ENCODE peak calls at places on chromosomes 6 and 20, in ten cellular contexts. J is stomach; O is ascending aorta; A is H1; W is CD8-positive, alpha-beta T cell; K is HepG2; M is IMR-90; L is CD4-positive, alpha-beta memory T cell; Z is A549; B is HAP-1. U is an unnamed sample. For H3K9me3 and H3K4me1, the result is how much of the 10 kb centered on the place peaks cover.

GRCh38 chr20:46562373-46563169 is 12.1 kb upstream of the OCSTAMP start:
- DNase-seq in J (peak), O (no peak), A (peak), W (peak), K (peak), M (peak), L (peak), Z (peak), B (peak), U (peak)

GRCh38 chr20:38555395-38555794 is 25.6 kb upstream of the ADIG start:
- DNase-seq in J (no peak), O (no peak), A (no peak), W (no peak), K (no peak), M (no peak), L (no peak), Z (no peak), B (no peak), U (no peak)

GRCh38 chr20:33858666-33859065 is 47.5 kb downstream of the CHMP4B start:
- DNase-seq in J (no peak), O (no peak), A (no peak), W (peak), K (no peak), M (no peak), L (no peak), Z (no peak), B (no peak), U (no peak)

GRCh38 chr20:20259534-20259933 is 108.4 kb upstream of the INSM1 start:
- DNase-seq in J (no peak), O (no peak), A (no peak), W (no peak), K (no peak), M (no peak), L (no peak), Z (no peak), B (no peak), U (no peak)

GRCh38 chr6:28866342-28867077 is 57.3 kb downstream of the TRIM27 start:
- DNase-seq in J (peak), O (peak), A (peak), W (peak), K (peak), M (peak), L (no peak), Z (peak), B (peak), U (peak)

GRCh38 chr20:16501236-16501635 is 72.0 kb downstream of the KIF16B start:
- DNase-seq in J (no peak), O (no peak), A (no peak), W (no peak), K (no peak), M (no peak), L (no peak), Z (no peak), B (no peak), U (no peak)

GRCh38 chr6:20933057-20933792 is 399.0 kb downstream of the CDKAL1 start:
- DNase-seq in J (no peak), O (no peak), A (no peak), W (no peak), K (peak), M (no peak), L (no peak), Z (peak), B (no peak), U (no peak)

GRCh38 chr20:20549699-20550098 is 162.7 kb downstream of the RALGAPA2 start:
- DNase-seq in J (no peak), O (no peak), A (no peak), W (no peak), K (peak), M (peak), L (no peak), Z (peak), B (no peak), U (peak)

GRCh38 chr20:17142666-17143065 is 84.2 kb upstream of the PCSK2 start:
- DNase-seq in J (no peak), O (no peak), A (no peak), W (no peak), K (peak), M (no peak), L (no peak), Z (no peak), B (no peak), U (no peak)

GRCh38 chr6:138856654-138857053 is 60.8 kb downstream of the ECT2L start:
- DNase-seq in J (no peak), O (no peak), A (no peak), W (no peak), K (no peak), M (no peak), L (no peak), Z (no peak), B (no peak), U (no peak)

GRCh38 chr20:57025261-57025660 is 241.2 kb downstream of the BMP7 start:
- DNase-seq in J (no peak), O (no peak), A (no peak), W (no peak), K (no peak), M (no peak), L (no peak), Z (no peak), B (no peak), U (no peak)

GRCh38 chr6:90385914-90386313 is 89.3 kb upstream of the BACH2 start:
- DNase-seq in J (no peak), O (no peak), A (no peak), W (no peak), K (no peak), M (no peak), L (no peak), Z (no peak), B (no peak), U (no peak)

GRCh38 chr6:136962661-136963060 is 40.6 kb downstream of the SLC35D3 start:
- DNase-seq in J (peak), O (no peak), A (no peak), W (no peak), K (no peak), M (no peak), L (no peak), Z (no peak), B (peak), U (peak)

GRCh38 chr6:167827588-167828324 is 1.0 kb downstream of the AFDN start:
- DNase-seq in J (peak), O (no peak), A (peak), W (peak), K (peak), M (peak), L (peak), Z (peak), B (peak), U (peak)

GRCh38 chr6:24831771-24832718 is 33.3 kb upstream of the ARMH2 start:
- DNase-seq in J (no peak), O (no peak), A (no peak), W (no peak), K (no peak), M (peak), L (no peak), Z (no peak), B (no peak), U (no peak)
- H3K4me3 ChIP-seq in J (no peak), O (no peak), A (no peak), W (no peak), K (no peak), M (no peak), L (no peak), Z (no peak), B (no peak), U (no peak)

GRCh38 chr6:27451660-27452390 is 21.1 kb downstream of the ZNF184 start:
- DNase-seq in J (no peak), O (no peak), A (no peak), W (no peak), K (no peak), M (no peak), L (no peak), Z (no peak), B (no peak), U (no peak)

GRCh38 chr6:27448456-27448855 is 24.4 kb downstream of the ZNF184 start:
- DNase-seq in J (no peak), O (no peak), A (no peak), W (no peak), K (no peak), M (no peak), L (no peak), Z (no peak), B (no peak), U (no peak)

DNA sequence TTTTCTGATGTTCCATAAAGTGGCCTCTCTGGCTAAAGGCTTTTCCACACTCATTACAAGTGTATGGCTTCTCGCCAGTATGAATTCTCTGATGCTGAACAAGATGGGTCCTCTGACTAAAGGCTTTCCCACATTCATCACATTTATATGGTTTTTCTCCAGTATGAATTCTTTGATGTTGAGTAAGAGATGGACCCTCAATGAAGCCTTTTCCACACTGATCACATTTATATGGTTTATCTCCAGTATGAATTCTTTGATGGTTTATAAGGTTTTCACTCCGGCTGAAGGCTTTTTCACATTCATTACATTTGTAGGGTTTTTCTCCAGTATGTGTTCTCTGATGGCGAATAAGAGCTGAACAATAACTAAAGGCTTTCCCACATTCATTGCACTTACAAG is 20.4 kb downstream of the ZNF184 start:
- DNase-seq in J (no peak), O (no peak), A (no peak), W (no peak), K (no peak), M (peak), L (no peak), Z (peak), B (no peak), U (no peak)
- H3K9me3 ChIP-seq in J (half or more), O (half or more), A (half or more), W (half or more), K (half or more), M (half or more), L (half or more), Z (half or more), B (under half), U (under half)

GRCh38 chr6:131387706-131388455 is 185.1 kb upstream of the ARG1 start:
- DNase-seq in J (no peak), O (no peak), A (no peak), W (no peak), K (no peak), M (no peak), L (no peak), Z (no peak), B (peak), U (no peak)

GRCh38 chr6:131398176-131398575 is 174.8 kb upstream of the ARG1 start:
- DNase-seq in J (no peak), O (no peak), A (no peak), W (no peak), K (no peak), M (no peak), L (no peak), Z (no peak), B (no peak), U (no peak)

GRCh38 chr6:131394768-131395432 is 178.1 kb upstream of the ARG1 start:
- DNase-seq in J (no peak), O (no peak), A (no peak), W (no peak), K (no peak), M (no peak), L (no peak), Z (no peak), B (no peak), U (no peak)

GRCh38 chr6:131390322-131390721 is 182.7 kb upstream of the ARG1 start:
- DNase-seq in J (no peak), O (no peak), A (no peak), W (no peak), K (no peak), M (no peak), L (no peak), Z (no peak), B (no peak), U (no peak)

DNA sequence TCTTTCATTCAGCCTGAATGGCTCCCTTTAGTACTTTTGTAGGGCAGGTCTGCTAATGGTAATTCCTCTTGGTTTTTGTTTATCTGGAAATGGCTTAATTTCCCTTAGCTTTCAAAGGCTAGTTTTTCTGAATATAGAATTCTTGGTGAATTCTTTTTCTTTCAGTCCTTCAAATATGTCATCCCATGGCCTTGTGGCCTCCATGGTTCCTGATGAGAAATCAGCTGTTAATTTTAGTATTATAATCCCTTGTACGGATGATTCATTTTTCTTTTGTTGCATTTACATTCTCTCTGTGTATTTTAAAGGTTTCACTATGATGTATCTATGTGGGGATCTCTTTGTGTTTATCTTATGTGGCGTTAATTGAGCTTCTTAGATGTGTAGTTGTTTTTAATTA is 179.6 kb upstream of the ARG1 start:
- DNase-seq in J (no peak), O (no peak), A (no peak), W (no peak), K (no peak), M (no peak), L (no peak), Z (no peak), B (no peak), U (no peak)
- H3K4me1 ChIP-seq in J (under half), O (under half), A (under half), W (under half), K (under half), M (under half), L (under half), Z (under half), B (under half), U (under half)

DNA sequence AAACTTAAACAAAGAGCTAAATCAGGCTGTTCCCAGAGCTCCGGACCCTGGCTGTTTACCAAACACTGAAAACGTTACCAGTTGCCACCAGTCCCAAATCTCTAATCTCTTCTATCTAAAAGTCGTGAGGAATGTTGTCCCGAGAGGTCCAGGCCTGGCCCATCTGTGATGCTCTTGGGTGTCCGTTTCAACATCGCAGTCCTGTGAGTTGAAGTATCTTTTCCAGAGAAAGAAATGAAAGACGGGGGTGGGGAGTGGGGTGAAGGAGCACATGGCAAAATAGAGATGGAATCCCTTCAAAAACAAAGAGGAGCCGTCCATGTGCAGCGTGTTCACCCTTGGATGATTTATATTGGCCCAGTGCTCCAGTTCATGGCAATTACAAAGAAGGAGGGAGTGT is 111.9 kb downstream of the LY86 start:
- DNase-seq in J (no peak), O (no peak), A (no peak), W (no peak), K (no peak), M (no peak), L (no peak), Z (no peak), B (no peak), U (no peak)
- H3K4me3 ChIP-seq in J (no peak), O (no peak), A (no peak), W (no peak), K (no peak), M (no peak), L (no peak), Z (no peak), B (no peak), U (no peak)

GRCh38 chr20:24866008-24866407 is 83.1 kb upstream of the CST7 start:
- DNase-seq in J (no peak), O (no peak), A (no peak), W (no peak), K (no peak), M (no peak), L (no peak), Z (no peak), B (no peak), U (no peak)

GRCh38 chr20:24863356-24863755 is 85.7 kb upstream of the CST7 start:
- DNase-seq in J (no peak), O (no peak), A (no peak), W (no peak), K (no peak), M (peak), L (no peak), Z (no peak), B (no peak), U (peak)

GRCh38 chr20:24862606-24863005 is 86.5 kb upstream of the CST7 start:
- DNase-seq in J (no peak), O (no peak), A (no peak), W (no peak), K (no peak), M (no peak), L (no peak), Z (no peak), B (no peak), U (no peak)

GRCh38 chr20:24859539-24859938 is 89.5 kb upstream of the CST7 start:
- DNase-seq in J (no peak), O (no peak), A (no peak), W (no peak), K (no peak), M (no peak), L (no peak), Z (no peak), B (no peak), U (no peak)

DNA sequence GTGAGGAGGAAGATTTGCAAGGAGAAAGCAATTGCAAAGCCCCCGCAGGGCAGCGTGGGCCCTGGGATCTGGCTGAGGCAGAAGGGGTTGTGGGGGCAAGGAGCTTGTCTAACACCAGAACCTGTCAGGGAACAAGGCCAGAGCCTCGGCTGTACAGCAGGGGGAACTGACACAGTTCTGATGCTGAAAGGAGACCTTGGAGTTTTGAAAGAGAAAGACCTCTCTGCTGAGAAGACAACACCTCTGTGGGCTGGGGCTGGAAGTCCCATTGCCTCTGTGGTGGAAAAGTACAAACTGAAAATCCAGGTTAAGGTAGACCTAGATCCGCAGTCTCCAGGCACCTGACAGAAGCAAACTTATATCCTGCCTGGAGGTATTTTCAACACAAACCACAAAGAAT is 86.9 kb upstream of the CST7 start:
- DNase-seq in J (no peak), O (no peak), A (no peak), W (no peak), K (no peak), M (no peak), L (no peak), Z (no peak), B (no peak), U (no peak)
- H3K9me3 ChIP-seq in J (under half), O (under half), A (under half), W (under half), K (under half), M (under half), L (under half), Z (under half), B (under half), U (under half)

GRCh38 chr6:163239572-163240340 is 174.8 kb upstream of the QKI start:
- DNase-seq in J (no peak), O (no peak), A (no peak), W (no peak), K (no peak), M (no peak), L (no peak), Z (no peak), B (no peak), U (no peak)
- H3K4me1 ChIP-seq in J (under half), O (under half), A (under half), W (under half), K (under half), M (under half), L (under half), Z (under half), B (under half), U (under half)

GRCh38 chr20:48923149-48923718 is 1.7 kb downstream of the ARFGEF2 start:
- DNase-seq in J (no peak), O (no peak), A (no peak), W (no peak), K (peak), M (no peak), L (no peak), Z (no peak), B (no peak), U (no peak)

GRCh38 chr20:48926267-48926666 is 4.8 kb downstream of the ARFGEF2 start:
- DNase-seq in J (no peak), O (no peak), A (no peak), W (no peak), K (no peak), M (no peak), L (no peak), Z (no peak), B (no peak), U (no peak)

GRCh38 chr20:48926816-48927215 is 5.3 kb downstream of the ARFGEF2 start:
- DNase-seq in J (no peak), O (no peak), A (no peak), W (no peak), K (no peak), M (no peak), L (no peak), Z (no peak), B (no peak), U (no peak)

GRCh38 chr20:48921883-48922867 is 664 bp downstream of the ARFGEF2 start:
- DNase-seq in J (peak), O (no peak), A (no peak), W (no peak), K (peak), M (peak), L (peak), Z (peak), B (no peak), U (no peak)

DNA sequence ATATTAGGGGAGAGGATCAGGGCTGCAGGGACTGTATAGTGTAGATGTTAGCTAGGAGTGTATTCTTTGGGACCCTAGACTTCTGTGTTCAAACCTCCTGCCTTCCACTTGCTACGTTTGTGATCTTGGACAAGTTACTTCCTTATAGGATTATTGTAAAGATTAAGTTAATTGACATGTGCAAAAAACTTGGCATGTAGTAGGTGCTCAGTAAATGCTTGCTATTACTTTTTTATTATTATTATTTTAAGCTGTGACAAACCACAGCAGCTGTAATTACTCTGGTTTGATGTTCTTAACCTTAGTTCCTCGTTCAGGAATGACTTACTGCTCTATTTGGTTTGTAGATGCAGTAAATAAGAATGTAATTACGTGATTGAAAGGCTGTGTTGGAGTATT is 3.2 kb downstream of the ARFGEF2 start:
- DNase-seq in J (no peak), O (no peak), A (no peak), W (no peak), K (no peak), M (no peak), L (no peak), Z (no peak), B (no peak), U (no peak)
- H3K4me3 ChIP-seq in J (peak), O (peak), A (no peak), W (no peak), K (peak), M (no peak), L (no peak), Z (no peak), B (no peak), U (no peak)

GRCh38 chr6:2942916-2943563 is 28.3 kb downstream of the SERPINB6 start:
- DNase-seq in J (peak), O (no peak), A (peak), W (no peak), K (no peak), M (no peak), L (peak), Z (no peak), B (no peak), U (peak)

GRCh38 chr6:2940010-2940850 is 31.1 kb downstream of the SERPINB6 start:
- DNase-seq in J (peak), O (no peak), A (peak), W (peak), K (peak), M (no peak), L (peak), Z (peak), B (peak), U (no peak)

GRCh38 chr6:2938632-2939083 is 32.7 kb downstream of the SERPINB6 start:
- DNase-seq in J (peak), O (no peak), A (peak), W (no peak), K (peak), M (no peak), L (no peak), Z (peak), B (no peak), U (no peak)

GRCh38 chr6:2939315-2940009 is 31.9 kb downstream of the SERPINB6 start:
- DNase-seq in J (peak), O (no peak), A (peak), W (no peak), K (no peak), M (no peak), L (no peak), Z (no peak), B (no peak), U (peak)

DNA sequence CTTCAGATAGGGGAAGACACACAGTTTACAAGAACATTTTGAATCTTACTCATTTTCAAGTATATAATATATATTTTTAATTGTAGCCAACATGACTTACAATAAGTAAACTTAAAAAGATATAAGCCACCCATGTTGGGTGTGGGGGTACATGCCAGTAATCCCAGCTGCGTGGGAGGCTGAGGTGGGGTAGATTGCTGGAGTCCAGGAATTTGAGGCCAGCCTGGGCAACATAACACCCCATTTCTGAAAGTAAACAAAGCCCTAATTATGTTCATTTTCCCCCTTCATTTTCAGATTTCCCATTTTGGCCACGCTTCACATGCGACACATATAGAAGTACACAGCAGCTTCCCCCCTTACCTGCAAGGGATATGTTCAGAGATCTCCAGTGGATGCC is 30.5 kb downstream of the SERPINB6 start:
- DNase-seq in J (no peak), O (no peak), A (peak), W (no peak), K (no peak), M (no peak), L (no peak), Z (no peak), B (no peak), U (no peak)
- H3K9me3 ChIP-seq in J (under half), O (under half), A (under half), W (under half), K (under half), M (under half), L (under half), Z (under half), B (under half), U (under half)